ENCODE peak calls at places on chromosomes 7 and 10, in nine cellular contexts. M, H, G, E, W, B, C, R and O are unnamed samples.

GRCh38 chr7:25995893-25996529 is 156.0 kb upstream of the NFE2L3 start:
- DNase-seq in W (no peak), R (no peak), E (no peak), M (no peak), H (no peak), G (no peak), B (no peak), C (no peak), O (no peak)

GRCh38 chr7:101814996-101815825 is 2.2 kb upstream of the CUX1 start:
- DNase-seq in W (no peak), M (peak; percentile 51), B (peak; percentile 75), C (peak; percentile 63), G (peak; percentile 71), E (peak; percentile 69), H (no peak), R (no peak), O (peak; percentile 12)

GRCh38 chr10:110226926-110227641 is 19.7 kb downstream of the MXI1 start:
- DNase-seq in M (peak; percentile 60), G (peak; percentile 30), B (peak; percentile 84), C (peak; percentile 82), R (no peak), H (no peak), E (peak; percentile 82), W (peak; percentile 88), O (peak; percentile 75)

GRCh38 chr10:118332247-118332646 is 9.9 kb downstream of the FAM204A start:
- DNase-seq in M (no peak), R (no peak), W (peak; percentile 8), G (no peak), B (no peak), E (no peak), C (no peak), H (no peak), O (no peak)

GRCh38 chr10:92103376-92104084 is 180.0 kb downstream of the BTAF1 start:
- DNase-seq in E (no peak), W (no peak), C (no peak), H (no peak), R (no peak), G (no peak), B (no peak), M (no peak), O (no peak)

GRCh38 chr7:108004220-108005142 is 1.5 kb upstream of the LAMB1 start:
- DNase-seq in M (no peak), W (no peak), G (peak; percentile 24), H (no peak), C (no peak), R (no peak), E (peak; percentile 28), B (no peak), O (no peak)

GRCh38 chr10:88994034-88994433 is 3.4 kb downstream of the FAS start:
- DNase-seq in C (no peak), H (no peak), M (no peak), W (no peak), E (no peak), G (no peak), B (no peak), R (no peak), O (no peak)

GRCh38 chr10:90921906-90922305 is 1.0 kb upstream of the ANKRD1 start:
- DNase-seq in G (no peak), R (no peak), B (no peak), W (no peak), C (no peak), H (no peak), M (no peak), E (no peak), O (no peak)

GRCh38 chr10:1627945-1628344 is 109.4 kb downstream of the ADARB2 start:
- DNase-seq in H (no peak), B (no peak), R (no peak), G (no peak), E (no peak), M (no peak), W (no peak), C (no peak), O (no peak)

GRCh38 chr10:49053053-49053997 is 62.0 kb downstream of the VSTM4 start:
- DNase-seq in G (no peak), H (no peak), B (no peak), W (no peak), R (no peak), C (peak; percentile 57), M (no peak), E (no peak), O (no peak)

GRCh38 chr10:73247509-73248258 is 629 bp upstream of the DNAJC9 start:
- DNase-seq in M (no peak), G (no peak), R (no peak), B (no peak), C (no peak), E (no peak), H (no peak), W (no peak), O (no peak)

GRCh38 chr10:104622175-104622574 is 18.9 kb upstream of the SORCS3 start:
- DNase-seq in E (no peak), H (no peak), W (no peak), B (no peak), R (no peak), C (no peak), G (no peak), M (no peak), O (no peak)

GRCh38 chr10:132281915-132282666 is 25.7 kb downstream of the STK32C start:
- DNase-seq in B (peak; percentile 42), M (peak; percentile 42), G (no peak), E (no peak), C (no peak), R (no peak), W (no peak), H (no peak), O (no peak)

GRCh38 chr10:15824498-15824897 is 35.8 kb downstream of the MINDY3 start:
- DNase-seq in C (no peak), M (no peak), H (no peak), W (no peak), B (no peak), E (no peak), R (no peak), G (no peak), O (no peak)

GRCh38 chr7:81158189-81158588 is 239.3 kb upstream of the SEMA3C start:
- DNase-seq in H (no peak), G (no peak), W (no peak), M (peak; percentile 6), E (no peak), R (no peak), C (no peak), B (peak; percentile 60), O (no peak)

GRCh38 chr10:49387029-49387428 is 8.9 kb downstream of the DRGX start:
- DNase-seq in R (peak; percentile 79), W (peak; percentile 95), M (no peak), B (no peak), E (no peak), H (peak; percentile 31), C (no peak), G (no peak), O (no peak)